ENCODE peak calls at places on chromosomes 7 and 10, in four cellular contexts. Z, G, R and W are unnamed samples.

GRCh38 chr10:110865184-110865803 is 6.4 kb upstream of the PDCD4 start:
- DNase-seq in Z (no peak), G (no peak), R (no peak), W (peak)

GRCh38 chr10:77965294-77965693 is 38.7 kb upstream of the DLG5 start:
- DNase-seq in Z (peak), G (no peak), R (no peak), W (no peak)

GRCh38 chr7:120441850-120442249 is 168.9 kb downstream of the KCND2 start:
- DNase-seq in Z (no peak), R (no peak), G (no peak), W (no peak)

GRCh38 chr7:22060863-22061262 is 115.2 kb upstream of the CDCA7L start:
- DNase-seq in Z (no peak), R (no peak), G (no peak), W (no peak)

GRCh38 chr7:117012284-117013174 is 59.2 kb downstream of the ST7 start:
- DNase-seq in Z (no peak), R (no peak), G (no peak), W (no peak)

GRCh38 chr7:48089415-48089975 is 430 bp downstream of the UPP1 start:
- DNase-seq in Z (no peak), G (no peak), R (peak), W (no peak)

GRCh38 chr7:86148501-86148900 is 495.2 kb upstream of the GRM3 start:
- DNase-seq in G (no peak), R (no peak), Z (no peak), W (no peak)

GRCh38 chr10:35462491-35462934 is 126.2 kb downstream of the CCNY start:
- DNase-seq in Z (no peak), G (no peak), R (no peak), W (no peak)

GRCh38 chr10:28807760-28808613 is 130.7 kb downstream of the BAMBI start:
- DNase-seq in G (peak), R (no peak), Z (no peak), W (peak)

GRCh38 chr10:63588436-63589180 is 67.4 kb downstream of the REEP3 start:
- DNase-seq in G (no peak), R (no peak), Z (no peak), W (no peak)

GRCh38 chr7:150784120-150784736 is 15.9 kb downstream of the TMEM176B start:
- DNase-seq in G (no peak), R (no peak), Z (no peak), W (no peak)

GRCh38 chr10:88473989-88474883 is 108.9 kb downstream of the RNLS start:
- DNase-seq in G (no peak), Z (no peak), R (no peak), W (no peak)

GRCh38 chr10:100009793-100010676 is at the start of gene DNMBP:
- DNase-seq in G (peak), Z (peak), R (peak), W (peak)

GRCh38 chr7:47370461-47371042 is 211.4 kb downstream of the TNS3 start:
- DNase-seq in G (no peak), Z (no peak), R (no peak), W (no peak)

GRCh38 chr7:155918720-155919399 is 106.6 kb upstream of the SHH start:
- DNase-seq in Z (no peak), R (no peak), G (peak), W (no peak)

GRCh38 chr7:47255441-47255840 is 326.5 kb downstream of the TNS3 start:
- DNase-seq in R (no peak), Z (no peak), G (no peak), W (no peak)

GRCh38 chr7:71661671-71662224 is 529.8 kb downstream of the GALNT17 start:
- DNase-seq in G (no peak), Z (no peak), R (no peak), W (no peak)

GRCh38 chr7:130148561-130148960 is 56.6 kb downstream of the TMEM209 start:
- DNase-seq in Z (no peak), R (no peak), G (peak), W (no peak)

GRCh38 chr7:32019008-32019578 is 51.1 kb downstream of the PDE1C start:
- DNase-seq in G (no peak), R (no peak), Z (no peak), W (no peak)

GRCh38 chr7:41943098-41943577 is 240.2 kb upstream of the INHBA start:
- DNase-seq in Z (peak), G (peak), R (peak), W (peak)

GRCh38 chr7:32670105-32670504 is 174.8 kb downstream of the AVL9 start:
- DNase-seq in R (no peak), G (no peak), Z (no peak), W (no peak)

GRCh38 chr7:84647797-84648762 is 453.5 kb upstream of the SEMA3A start:
- DNase-seq in G (no peak), R (no peak), Z (no peak), W (no peak)

GRCh38 chr10:17742918-17743317 is 9.1 kb upstream of the TMEM236 start:
- DNase-seq in R (no peak), Z (peak), G (peak), W (peak)

GRCh38 chr10:34403512-34403911 is 411.6 kb downstream of the PARD3 start:
- DNase-seq in Z (no peak), G (no peak), R (no peak), W (no peak)

GRCh38 chr10:44978570-44979280 is at the start of gene DEPP1:
- DNase-seq in R (no peak), Z (peak), G (peak), W (peak)

GRCh38 chr10:92242910-92243671 is 47.8 kb downstream of the CPEB3 start:
- DNase-seq in G (peak), Z (peak), R (peak), W (peak)